ENCODE peak calls at places on chromosomes 3 and 15, in six cellular contexts. L, M, G, E, H and D are unnamed samples.

GRCh38 chr15:71508081-71508682 is 302.2 kb upstream of the NR2E3 start:
- DNase-seq in G (no peak), L (no peak), H (no peak), E (peak; percentile 35), M (peak; percentile 21), D (peak; percentile 24)

GRCh38 chr3:99536555-99537314 is 101.7 kb upstream of the COL8A1 start:
- DNase-seq in M (no peak), L (no peak), E (no peak), H (no peak), G (no peak), D (no peak)

GRCh38 chr3:8539419-8539818 is 37.8 kb downstream of the LMCD1 start:
- DNase-seq in G (no peak), M (no peak), H (no peak), E (no peak), L (no peak), D (no peak)

GRCh38 chr3:126897943-126898342 is 85.0 kb upstream of the PLXNA1 start:
- DNase-seq in L (no peak), G (no peak), H (no peak), E (no peak), M (no peak), D (no peak)

GRCh38 chr3:28575748-28576589 is 227.3 kb upstream of the AZI2 start:
- DNase-seq in L (no peak), M (no peak), H (no peak), G (peak; percentile 84), E (no peak), D (no peak)

GRCh38 chr15:61828860-61829513 is 231.3 kb downstream of the VPS13C start:
- DNase-seq in L (no peak), H (no peak), E (no peak), G (no peak), M (no peak), D (no peak)

GRCh38 chr15:74680461-74680860 is 15.4 kb downstream of the EDC3 start:
- DNase-seq in L (no peak), G (no peak), H (no peak), E (no peak), M (no peak), D (no peak)

GRCh38 chr15:59371458-59372351 is 966 bp downstream of the MYO1E start:
- DNase-seq in M (no peak), L (no peak), G (peak; percentile 56), E (peak; percentile 39), H (no peak), D (peak; percentile 44)

GRCh38 chr15:60912984-60913697 is 316.0 kb downstream of the RORA start:
- DNase-seq in G (no peak), L (no peak), M (no peak), H (no peak), E (no peak), D (no peak)

GRCh38 chr15:97672586-97672985 is 287.9 kb upstream of the ARRDC4 start:
- DNase-seq in M (no peak), E (no peak), G (no peak), L (no peak), H (no peak), D (no peak)

GRCh38 chr3:42612928-42613327 is 12.4 kb downstream of the NKTR start:
- DNase-seq in G (no peak), H (no peak), E (no peak), M (peak; percentile 27), L (peak; percentile 37), D (no peak)

GRCh38 chr15:49530106-49530505 is 90.5 kb downstream of the FAM227B start:
- DNase-seq in L (no peak), E (no peak), G (no peak), M (no peak), H (peak; percentile 3), D (no peak)

GRCh38 chr3:65669163-65669875 is 369.4 kb downstream of the MAGI1 start:
- DNase-seq in L (no peak), H (peak; percentile 81), M (no peak), G (no peak), E (no peak), D (no peak)

GRCh38 chr15:41278319-41278718 is 47.3 kb downstream of the CHP1 start:
- DNase-seq in M (no peak), H (no peak), G (no peak), E (no peak), L (no peak), D (no peak)

GRCh38 chr3:150765949-150766720 is 3.2 kb upstream of the SIAH2 start:
- DNase-seq in G (no peak), E (no peak), L (peak; percentile 46), H (peak; percentile 97), M (peak; percentile 85), D (no peak)

GRCh38 chr15:35560895-35561294 is 14.9 kb upstream of the DPH6 start:
- DNase-seq in M (no peak), H (no peak), E (no peak), G (no peak), L (no peak), D (no peak)

DNA sequence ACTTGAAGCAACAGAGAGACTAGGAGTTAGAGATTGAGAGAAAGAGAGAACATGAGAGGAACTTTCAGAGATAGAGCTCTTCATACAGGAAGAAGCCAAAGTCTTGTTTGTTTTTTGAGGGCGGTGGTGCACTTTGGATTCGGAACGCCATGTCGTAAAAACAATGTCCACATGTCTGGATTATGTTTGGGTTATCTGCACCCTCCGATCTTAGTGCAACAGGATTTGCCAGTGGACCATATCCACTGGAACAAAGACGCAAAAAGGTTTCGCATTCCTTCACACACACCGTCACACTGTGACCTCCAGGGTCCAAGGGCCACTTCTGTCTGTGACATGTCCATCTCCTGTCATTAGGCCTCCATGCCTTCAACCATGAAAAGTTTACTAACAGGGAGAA is 141.8 kb upstream of the ATP11B start:
- DNase-seq in G (no peak), H (peak; percentile 58), E (no peak), M (no peak), L (no peak), D (no peak)
- TF ChIP-seq POLR2A in G (no peak), H (no peak), E (no peak), M (no peak), L (no peak), D (no peak)

DNA sequence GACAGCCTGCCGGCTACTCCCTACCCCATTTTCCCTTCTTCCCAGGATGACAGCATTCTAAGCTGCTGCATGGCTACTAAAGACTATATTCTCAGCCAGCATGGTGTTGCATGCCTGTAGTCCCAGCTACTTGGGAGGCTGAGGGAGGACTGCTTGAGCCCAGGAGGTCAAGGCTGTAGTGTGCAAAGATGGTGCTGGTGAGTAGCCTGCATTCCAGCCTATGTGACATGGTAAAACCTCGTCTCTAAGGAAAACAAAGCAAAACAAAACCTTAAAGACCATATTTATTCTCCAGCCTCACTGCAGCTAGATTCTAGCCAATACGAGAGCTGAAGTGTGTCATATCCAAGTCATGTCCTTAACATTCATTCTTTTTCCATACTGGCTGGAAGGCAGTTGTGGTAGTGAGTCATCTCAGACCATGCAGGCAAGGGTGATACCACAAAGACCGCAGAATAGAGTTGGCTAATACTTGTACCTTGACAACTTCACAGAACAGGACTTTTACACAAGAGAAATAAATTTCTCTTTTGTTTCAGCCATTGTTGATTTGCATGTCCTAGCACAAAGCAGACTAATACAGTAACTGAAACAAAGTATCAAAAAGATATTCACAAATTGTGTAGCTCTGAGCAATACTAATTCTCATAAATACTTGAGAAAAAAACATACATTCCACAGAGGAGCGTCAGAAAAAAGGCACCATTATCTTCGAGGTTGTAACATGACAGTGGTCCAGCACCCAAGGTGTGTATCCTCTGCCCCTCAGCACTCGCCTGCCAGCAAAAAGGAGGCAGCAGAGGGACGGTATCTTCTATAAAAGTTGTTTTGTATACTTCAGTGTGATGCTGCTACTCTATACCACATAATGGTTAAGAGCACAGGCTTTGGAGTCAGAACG is 14.8 kb downstream of the PBRM1 start:
- DNase-seq in M (peak; percentile 77), H (peak; percentile 32), G (no peak), E (no peak), L (peak; percentile 47), D (no peak)
- TF ChIP-seq POLR2AphosphoS5 in M (no peak), H (no peak), G (no peak), E (no peak), L (no peak), D (no peak)

DNA sequence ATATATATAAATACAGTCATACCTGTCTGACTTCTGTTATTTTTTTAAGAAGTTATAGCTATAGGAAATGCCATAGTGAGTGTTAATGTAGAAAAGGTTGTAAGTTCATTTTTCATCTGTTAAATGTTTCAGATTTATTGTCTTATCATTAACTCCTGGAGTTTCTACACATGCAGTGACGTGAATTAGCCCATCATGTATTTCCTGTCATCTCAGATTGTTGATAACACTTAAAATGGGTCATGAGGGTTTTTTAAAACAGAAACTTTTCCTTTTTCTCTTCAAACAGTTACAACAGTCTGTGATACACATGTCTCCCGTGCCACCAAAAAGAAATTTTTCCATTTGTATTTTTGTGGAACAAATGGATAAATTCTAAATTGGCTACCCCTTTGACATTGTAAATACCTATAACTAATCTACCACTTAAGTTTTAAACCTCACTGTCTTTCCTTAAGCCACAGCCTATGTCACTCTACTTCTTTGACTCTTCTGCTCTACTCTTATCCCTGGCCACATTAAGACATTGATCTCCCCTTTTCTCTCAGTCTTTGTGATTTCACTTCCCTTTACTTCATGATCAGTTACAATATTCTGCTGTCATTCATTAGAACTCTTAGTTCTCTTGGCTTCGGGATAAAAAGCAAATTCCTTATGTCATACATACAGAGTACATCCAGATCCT is 89.1 kb downstream of the NEO1 start:
- DNase-seq in M (no peak), L (no peak), E (no peak), H (no peak), G (no peak), D (no peak)
- TF ChIP-seq TAF1 in M (no peak), L (no peak), E (no peak), H (no peak), G (no peak), D (no peak)

DNA sequence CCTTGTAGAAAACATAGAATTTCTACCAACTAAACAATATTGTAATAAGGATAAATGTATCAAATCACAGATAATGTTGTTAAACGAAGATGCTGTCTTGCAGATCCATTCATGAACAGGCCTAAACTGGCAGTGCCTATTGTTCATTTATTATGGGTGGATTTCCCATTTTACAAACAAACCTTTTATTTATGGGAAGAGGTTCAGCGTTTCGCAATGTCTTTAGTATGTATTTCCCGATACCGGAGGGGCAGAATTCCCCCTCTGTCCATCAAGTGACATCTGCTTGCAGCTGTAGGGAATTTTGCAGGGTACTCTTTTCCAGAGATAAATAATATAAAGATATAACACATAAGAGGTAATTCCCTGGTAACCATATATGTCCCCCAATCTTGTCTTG is 5.7 kb downstream of the CEP19 start:
- DNase-seq in H (no peak), E (no peak), G (no peak), L (no peak), M (no peak), D (no peak)
- TF ChIP-seq POLR2A in H (no peak), E (no peak), G (no peak), L (no peak), M (no peak), D (no peak)

GRCh38 chr15:58077427-58077826 is 11.9 kb upstream of the ALDH1A2 start:
- DNase-seq in M (no peak), H (peak; percentile 12), G (no peak), E (no peak), L (peak; percentile 43), D (no peak)
- TF ChIP-seq POLR2AphosphoS5 in M (no peak), H (no peak), G (no peak), E (no peak), L (no peak), D (no peak)

DNA sequence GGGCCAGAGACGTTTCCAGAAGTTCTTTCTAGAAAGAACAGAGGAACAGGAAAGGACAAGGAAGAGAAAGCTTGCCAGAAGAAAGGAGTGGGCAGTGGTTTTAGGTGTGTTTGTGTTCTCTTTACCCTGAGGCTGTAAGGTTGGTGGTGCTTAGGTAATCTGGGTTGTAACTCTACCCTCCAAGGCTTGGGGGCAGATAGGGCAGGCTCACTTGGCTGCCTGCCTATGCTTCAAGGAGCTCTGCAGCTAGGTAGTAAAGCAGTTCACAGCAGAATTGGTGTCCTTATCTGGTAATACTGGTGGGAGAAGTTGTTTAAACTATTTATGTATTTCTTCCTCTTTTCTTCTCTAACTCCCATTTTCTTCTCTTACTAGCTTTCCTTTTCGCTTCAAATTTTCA is 50.7 kb upstream of the SPPL2A start:
- DNase-seq in E (no peak), G (no peak), M (no peak), H (no peak), L (peak; percentile 11), D (no peak)
- TF ChIP-seq TAF1 in E (no peak), G (no peak), M (no peak), H (no peak), L (no peak), D (no peak)